ENCODE peak calls at places on chromosomes 12 and 14, in ten cellular contexts. X, R, V, W, M, O, T, L, N and D are unnamed samples.
A peak's percentile ranks its signal among the peaks of the same experiment; 100 is the strongest.

GRCh38 chr14:103854822-103855733 is 7.7 kb upstream of the PPP1R13B start:
- DNase-seq in X (peak; percentile 75), R (peak; percentile 46), V (no peak), W (peak; percentile 78), M (no peak), O (no peak), T (peak; percentile 59), L (peak; percentile 78), N (peak; percentile 69), D (peak; percentile 79)

GRCh38 chr12:98645572-98646067 is 530 bp downstream of the APAF1 start:
- DNase-seq in X (no peak), R (no peak), V (peak; percentile 28), W (peak; percentile 33), M (peak; percentile 23), O (peak; percentile 70), T (peak; percentile 33), L (no peak), N (no peak), D (no peak)

GRCh38 chr14:57209561-57209960 is 59.1 kb downstream of the EXOC5 start:
- DNase-seq in X (no peak), R (no peak), V (no peak), W (no peak), M (no peak), O (no peak), T (no peak), L (no peak), N (no peak), D (no peak)

GRCh38 chr12:93879476-93880376 is 202.6 kb downstream of the CRADD start:
- DNase-seq in X (no peak), R (no peak), V (no peak), W (no peak), M (no peak), O (no peak), T (no peak), L (no peak), N (no peak), D (no peak)

GRCh38 chr12:836952-837351 is 84.6 kb downstream of the WNK1 start:
- DNase-seq in X (no peak), R (no peak), V (no peak), W (no peak), M (no peak), O (no peak), T (no peak), L (no peak), N (no peak), D (no peak)

GRCh38 chr12:113109360-113109759 is 26.2 kb downstream of the RASAL1 start:
- DNase-seq in X (no peak), R (no peak), V (no peak), W (no peak), M (no peak), O (no peak), T (no peak), L (no peak), N (no peak), D (no peak)

GRCh38 chr14:29832042-29832441 is 95.6 kb downstream of the PRKD1 start:
- DNase-seq in X (no peak), R (no peak), V (no peak), W (no peak), M (no peak), O (no peak), T (no peak), L (no peak), N (no peak), D (no peak)

GRCh38 chr14:99476864-99477263 is 3.8 kb downstream of the SETD3 start:
- DNase-seq in X (no peak), R (no peak), V (no peak), W (no peak), M (no peak), O (no peak), T (no peak), L (no peak), N (no peak), D (no peak)

GRCh38 chr12:32605326-32606095 is 73.6 kb upstream of the DNM1L start:
- DNase-seq in X (no peak), R (no peak), V (no peak), W (no peak), M (no peak), O (no peak), T (no peak), L (no peak), N (no peak), D (no peak)

GRCh38 chr14:59490756-59491155 is 6.4 kb downstream of the JKAMP start:
- DNase-seq in X (no peak), R (no peak), V (no peak), W (no peak), M (no peak), O (no peak), T (no peak), L (no peak), N (no peak), D (no peak)

GRCh38 chr14:96634481-96634880 is 132.3 kb downstream of the PAPOLA start:
- DNase-seq in X (no peak), R (no peak), V (no peak), W (no peak), M (no peak), O (no peak), T (no peak), L (peak; percentile 7), N (no peak), D (no peak)

GRCh38 chr12:55742719-55743130 is at the start of gene GDF11:
- DNase-seq in X (peak; percentile 92), R (peak; percentile 87), V (peak; percentile 83), W (peak; percentile 81), M (peak; percentile 74), O (peak; percentile 94), T (peak; percentile 81), L (no peak), N (peak; percentile 87), D (peak; percentile 74)

GRCh38 chr12:1695836-1696670 is 5.2 kb downstream of the ADIPOR2 start:
- DNase-seq in X (no peak), R (no peak), V (no peak), W (no peak), M (no peak), O (no peak), T (no peak), L (no peak), N (no peak), D (no peak)

GRCh38 chr14:75769047-75769685 is 108.1 kb downstream of the TTLL5 start:
- DNase-seq in X (no peak), R (no peak), V (no peak), W (no peak), M (no peak), O (no peak), T (no peak), L (no peak), N (no peak), D (no peak)

GRCh38 chr12:30197392-30198047 is 413.8 kb upstream of the TMTC1 start:
- DNase-seq in X (no peak), R (no peak), V (no peak), W (no peak), M (no peak), O (no peak), T (no peak), L (no peak), N (no peak), D (no peak)

GRCh38 chr14:49992901-49993335 is 100.0 kb downstream of the ARF6 start:
- DNase-seq in X (peak; percentile 81), R (no peak), V (no peak), W (no peak), M (no peak), O (no peak), T (no peak), L (no peak), N (no peak), D (no peak)
- TF ChIP-seq POLR2A in X (no peak), R (no peak), V (no peak), W (no peak), M (no peak), O (no peak), T (no peak), L (no peak), N (no peak), D (no peak)

GRCh38 chr14:32472512-32473472 is 143.7 kb downstream of the AKAP6 start:
- DNase-seq in X (no peak), R (no peak), V (no peak), W (no peak), M (no peak), O (no peak), T (no peak), L (peak; percentile 36), N (no peak), D (no peak)

GRCh38 chr14:32471183-32471582 is 142.1 kb downstream of the AKAP6 start:
- DNase-seq in X (no peak), R (no peak), V (no peak), W (no peak), M (no peak), O (no peak), T (no peak), L (no peak), N (no peak), D (no peak)

GRCh38 chr14:32476532-32476931 is 147.4 kb downstream of the AKAP6 start:
- DNase-seq in X (no peak), R (no peak), V (no peak), W (no peak), M (no peak), O (no peak), T (no peak), L (no peak), N (no peak), D (no peak)

GRCh38 chr14:32472081-32472480 is 143.0 kb downstream of the AKAP6 start:
- DNase-seq in X (no peak), R (no peak), V (no peak), W (no peak), M (no peak), O (no peak), T (no peak), L (no peak), N (no peak), D (no peak)

GRCh38 chr14:32473476-32473875 is 144.4 kb downstream of the AKAP6 start:
- DNase-seq in X (no peak), R (peak; percentile 41), V (no peak), W (no peak), M (peak; percentile 19), O (peak; percentile 78), T (peak; percentile 44), L (peak; percentile 98), N (peak; percentile 76), D (peak; percentile 58)
- H3K4me3 ChIP-seq in X (no peak overlapping the region), R (no peak overlapping the region), V (no peak overlapping the region), W (no peak overlapping the region), M (no peak overlapping the region), O (no peak overlapping the region), T (no peak overlapping the region), L (no peak overlapping the region), N (no peak overlapping the region), D (no peak overlapping the region)

DNA sequence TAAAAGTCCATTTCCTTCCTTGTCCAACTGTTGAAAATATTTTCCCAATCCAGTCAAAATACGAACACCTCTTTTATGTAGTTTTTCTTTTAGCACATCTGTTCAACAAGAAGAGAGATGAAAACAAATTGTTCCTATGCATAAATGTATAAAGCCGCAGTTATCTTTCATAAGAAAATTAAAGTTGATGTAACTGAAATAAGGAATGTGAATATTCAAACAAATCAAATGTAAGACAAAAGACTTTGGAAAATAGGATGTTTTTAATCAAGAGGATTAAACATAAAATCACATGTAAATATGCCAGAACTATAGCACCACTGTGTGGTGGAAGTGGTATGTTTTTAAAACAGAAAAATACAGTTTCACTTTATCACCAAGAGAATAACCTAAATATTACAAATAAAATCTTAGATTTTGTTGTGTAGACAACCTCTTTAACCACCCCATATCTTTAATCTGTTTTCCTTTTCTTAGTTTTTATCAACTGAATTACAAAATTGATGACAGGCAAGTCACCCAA is 40.4 kb downstream of the CAPS2 start:
- DNase-seq in X (no peak), R (no peak), V (no peak), W (no peak), M (no peak), O (no peak), T (no peak), L (no peak), N (no peak), D (no peak)
- TF ChIP-seq CTCF in X (no peak), R (no peak), V (no peak), W (no peak), M (no peak), O (no peak), T (no peak), L (no peak), N (no peak), D (peak; percentile 32)

GRCh38 chr12:17853054-17853453 is 236.9 kb downstream of the RERGL start:
- DNase-seq in X (no peak), R (no peak), V (no peak), W (no peak), M (no peak), O (no peak), T (no peak), L (no peak), N (no peak), D (no peak)
- TF ChIP-seq POLR2A in X (no peak), R (no peak), V (no peak), W (no peak), M (no peak), O (no peak), T (no peak), L (no peak), N (no peak), D (no peak)